ENCODE peak calls at places on chromosomes 4 and X, in six cellular contexts. F is caudate nucleus; G is stimulated activated effector memory CD8-positive, alpha-beta T cell treated with anti-CD3 and anti-CD28 coated beads, Interleukin-12 subunit alpha, Interleukin-12 subunit beta, amount 100 ng/mL, for 72 hours; S is COR-L47; A is HuH-7.5; R is RWPE1. M is an unnamed sample.
A peak's percentile ranks its signal among the peaks of the same experiment; 100 is the strongest.

GRCh38 chrX:53817548-53817947 is 131.0 kb upstream of the HUWE1 start:
- DNase-seq in F (no peak), G (no peak), S (no peak), A (no peak), R (no peak), M (no peak)

GRCh38 chr4:4664234-4664633 is 122.4 kb upstream of the STX18 start:
- DNase-seq in F (no peak), G (no peak), S (no peak), A (no peak), R (no peak), M (no peak)

GRCh38 chrX:51931761-51932160 is 38.3 kb downstream of the MAGED1 start:
- DNase-seq in F (no peak), G (no peak), S (no peak), A (no peak), R (no peak), M (no peak)

GRCh38 chrX:77785400-77785745 is 643 bp downstream of the ATRX start:
- DNase-seq in F (peak; percentile 0), G (no peak), S (no peak), A (peak; percentile 19), R (peak; percentile 45), M (no peak)

GRCh38 chr4:16122784-16123183 is 39.0 kb upstream of the PROM1 start:
- DNase-seq in F (no peak), G (no peak), S (no peak), A (no peak), R (no peak), M (no peak)

GRCh38 chr4:114146947-114147618 is 167.6 kb upstream of the ARSJ start:
- DNase-seq in F (no peak), G (no peak), S (no peak), A (peak; percentile 20), R (no peak), M (no peak)

GRCh38 chr4:88628746-88629145 is 36.5 kb downstream of the HERC3 start:
- DNase-seq in F (no peak), G (no peak), S (no peak), A (no peak), R (no peak), M (no peak)

GRCh38 chr4:102799816-102800215 is 27.5 kb downstream of the UBE2D3 start:
- DNase-seq in F (no peak), G (no peak), S (no peak), A (no peak), R (no peak), M (no peak)

GRCh38 chrX:38513087-38513742 is 48.1 kb upstream of the TSPAN7 start:
- DNase-seq in F (no peak), G (no peak), S (no peak), A (no peak), R (no peak), M (no peak)

GRCh38 chr4:137804906-137805511 is 272.7 kb upstream of the PCDH18 start:
- DNase-seq in F (no peak), G (no peak), S (no peak), A (no peak), R (no peak), M (no peak)

GRCh38 chr4:47413515-47413914 is 50.0 kb downstream of the COMMD8 start:
- DNase-seq in F (no peak), G (no peak), S (no peak), A (no peak), R (no peak), M (no peak)

GRCh38 chr4:78954048-78954666 is 14.9 kb upstream of the PAQR3 start:
- DNase-seq in F (no peak), G (no peak), S (peak; percentile 57), A (no peak), R (no peak), M (no peak)

GRCh38 chr4:78039678-78040077 is 17.4 kb upstream of the FRAS1 start:
- DNase-seq in F (no peak), G (no peak), S (no peak), A (no peak), R (no peak), M (no peak)

GRCh38 chrX:68440940-68441339 is 7.6 kb upstream of the OPHN1 start:
- DNase-seq in F (no peak), G (no peak), S (peak; percentile 0), A (no peak), R (no peak), M (no peak)

GRCh38 chr4:110618091-110619000 is 4.5 kb downstream of the PITX2 start:
- DNase-seq in F (no peak), G (no peak), S (no peak), A (no peak), R (no peak), M (no peak)

GRCh38 chrX:136168929-136169735 is 21.8 kb downstream of the FHL1 start:
- DNase-seq in F (no peak), G (no peak), S (peak; percentile 7), A (no peak), R (peak; percentile 30), M (no peak)

GRCh38 chr4:62644372-62644771 is 1444.2 kb downstream of the ADGRL3 start:
- DNase-seq in F (no peak), G (no peak), S (peak; percentile 33), A (no peak), R (peak; percentile 4), M (no peak)

GRCh38 chr4:8282742-8283141 is 13.2 kb downstream of the HTRA3 start:
- DNase-seq in F (no peak), G (no peak), S (no peak), A (no peak), R (no peak), M (no peak)

GRCh38 chr4:153151535-153152452 is 52.4 kb upstream of the TRIM2 start:
- DNase-seq in F (peak; percentile 39), G (no peak), S (peak; percentile 94), A (peak; percentile 29), R (no peak), M (peak; percentile 71)

GRCh38 chr4:77662396-77662795 is 56.8 kb downstream of the CXCL13 start:
- DNase-seq in F (no peak), G (no peak), S (no peak), A (no peak), R (no peak), M (no peak)

GRCh38 chr4:112978691-112979472 is 70.6 kb upstream of the ANK2 start:
- DNase-seq in F (no peak), G (no peak), S (no peak), A (no peak), R (no peak), M (no peak)

GRCh38 chr4:42361475-42361874 is 35.8 kb upstream of the SHISA3 start:
- DNase-seq in F (no peak), G (no peak), S (no peak), A (no peak), R (no peak), M (no peak)

GRCh38 chr4:88341227-88342192 is 37.1 kb upstream of the HERC6 start:
- DNase-seq in F (no peak), G (no peak), S (no peak), A (no peak), R (peak; percentile 80), M (no peak)

GRCh38 chr4:22986262-22986661 is 293.5 kb downstream of the GBA3 start:
- DNase-seq in F (no peak), G (no peak), S (no peak), A (no peak), R (no peak), M (no peak)

GRCh38 chr4:184978211-184978610 is 40.1 kb upstream of the HELT start:
- DNase-seq in F (no peak), G (no peak), S (no peak), A (no peak), R (no peak), M (no peak)

GRCh38 chrX:38704146-38704882 is 96.9 kb upstream of the MID1IP1 start:
- DNase-seq in F (no peak), G (no peak), S (no peak), A (no peak), R (no peak), M (no peak)

GRCh38 chr4:124940387-124940786 is 227.9 kb upstream of the ANKRD50 start:
- DNase-seq in F (no peak), G (no peak), S (no peak), A (no peak), R (peak; percentile 57), M (no peak)

GRCh38 chr4:30882995-30883675 is 163.0 kb downstream of the PCDH7 start:
- DNase-seq in F (no peak), G (no peak), S (no peak), A (no peak), R (no peak), M (no peak)

GRCh38 chr4:145619639-145619996 is 433 bp downstream of the MMAA start:
- DNase-seq in F (no peak), G (no peak), S (no peak), A (peak; percentile 32), R (peak; percentile 23), M (no peak)

GRCh38 chr4:133596459-133596858 is 447.4 kb downstream of the PCDH10 start:
- DNase-seq in F (no peak), G (no peak), S (no peak), A (no peak), R (no peak), M (no peak)